ENCODE peak calls at places on chromosome 3, in six cellular contexts. L, S, G, J, B and U are unnamed samples.

GRCh38 chr3:143808999-143809700 is 39.1 kb downstream of the SLC9A9 start:
- DNase-seq in L (no peak), S (no peak), G (no peak), J (no peak), B (peak; percentile 28), U (no peak)

GRCh38 chr3:109161487-109162108 is 25.1 kb downstream of the C3orf85 start:
- DNase-seq in L (no peak), S (no peak), G (no peak), J (no peak), B (no peak), U (no peak)

GRCh38 chr3:52017467-52018065 is 21.9 kb upstream of the RPL29 start:
- DNase-seq in L (no peak), S (no peak), G (no peak), J (no peak), B (no peak), U (no peak)

GRCh38 chr3:12471228-12471627 is 13.1 kb upstream of the TSEN2 start:
- DNase-seq in L (no peak), S (peak; percentile 69), G (no peak), J (no peak), B (no peak), U (peak; percentile 80)

GRCh38 chr3:64022451-64023186 is 675 bp downstream of the PSMD6 start:
- DNase-seq in L (peak; percentile 70), S (no peak), G (no peak), J (peak; percentile 51), B (no peak), U (no peak)

GRCh38 chr3:66582721-66583141 is 81.9 kb upstream of the LRIG1 start:
- DNase-seq in L (no peak), S (no peak), G (no peak), J (no peak), B (no peak), U (no peak)

GRCh38 chr3:99118381-99118780 is 216.9 kb upstream of the DCBLD2 start:
- DNase-seq in L (no peak), S (no peak), G (no peak), J (no peak), B (no peak), U (no peak)

GRCh38 chr3:29594261-29594660 is 313.4 kb downstream of the RBMS3 start:
- DNase-seq in L (no peak), S (no peak), G (no peak), J (no peak), B (no peak), U (no peak)

GRCh38 chr3:190697901-190698300 is 164.6 kb downstream of the GMNC start:
- DNase-seq in L (no peak), S (no peak), G (no peak), J (no peak), B (no peak), U (no peak)

GRCh38 chr3:15113468-15113867 is 14.5 kb upstream of the RBSN start:
- DNase-seq in L (no peak), S (no peak), G (no peak), J (no peak), B (no peak), U (no peak)

GRCh38 chr3:167066977-167067843 is 312.9 kb downstream of the ZBBX start:
- DNase-seq in L (peak; percentile 25), S (no peak), G (no peak), J (no peak), B (no peak), U (no peak)

GRCh38 chr3:143066033-143066432 is 53.5 kb upstream of the CHST2 start:
- DNase-seq in L (no peak), S (no peak), G (no peak), J (no peak), B (no peak), U (no peak)

GRCh38 chr3:138197058-138197457 is 10.0 kb downstream of the ARMC8 start:
- DNase-seq in L (peak; percentile 25), S (no peak), G (peak; percentile 56), J (peak; percentile 44), B (no peak), U (no peak)

GRCh38 chr3:48426944-48427629 is 2.8 kb downstream of the PLXNB1 start:
- DNase-seq in L (no peak), S (no peak), G (no peak), J (no peak), B (no peak), U (no peak)
- TF ChIP-seq POLR2A in L (no peak), S (no peak), G (no peak), J (no peak), B (no peak), U (no peak)

DNA sequence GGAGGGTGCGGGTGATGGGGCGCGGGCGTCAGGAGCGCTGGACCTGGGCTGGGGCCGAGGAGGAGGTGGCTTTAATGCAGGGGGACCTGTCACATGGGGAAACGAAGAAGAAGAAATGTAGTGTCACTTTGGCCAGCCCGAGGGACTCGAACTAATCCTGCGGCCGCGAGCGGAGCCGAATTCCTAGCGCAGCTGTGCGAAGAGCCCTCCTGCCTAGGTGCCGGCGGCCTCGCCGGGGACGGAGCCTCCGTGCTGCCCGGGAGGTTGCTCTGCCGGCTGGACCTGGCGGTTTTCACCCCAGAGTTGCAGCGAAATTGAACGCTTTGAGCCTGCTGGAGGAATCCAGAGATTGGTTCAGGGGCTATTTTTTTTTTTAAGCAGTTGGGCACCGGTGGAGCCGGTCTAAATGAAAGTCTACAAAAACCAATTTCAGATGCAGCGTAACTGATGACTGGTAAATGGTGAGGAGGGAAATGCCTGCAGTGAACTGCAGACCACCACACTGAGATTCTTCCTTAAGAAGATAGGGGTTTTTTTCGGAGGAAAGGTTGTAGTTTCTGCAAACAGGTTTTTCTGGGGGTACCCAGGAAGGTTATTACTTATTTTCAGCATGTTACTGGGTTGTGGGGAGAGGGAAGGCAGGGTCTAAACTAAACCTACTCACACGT is 674 bp downstream of the TMEM108 start:
- DNase-seq in L (peak; percentile 25), S (no peak), G (peak; percentile 16), J (no peak), B (no peak), U (no peak)
- TF ChIP-seq POLR2A in L (no peak), S (no peak), G (no peak), J (no peak), B (no peak), U (no peak)

GRCh38 chr3:39414421-39414907 is 7.9 kb downstream of the RPSA start:
- DNase-seq in L (no peak), S (no peak), G (peak; percentile 38), J (no peak), B (no peak), U (no peak)
- TF ChIP-seq POLR2A in L (no peak), S (no peak), G (peak; percentile 80), J (peak; percentile 85), B (no peak), U (no peak)

GRCh38 chr3:146544013-146544928 is at the start of gene PLSCR1:
- DNase-seq in L (peak; percentile 89), S (peak; percentile 96), G (peak; percentile 95), J (peak; percentile 99), B (peak; percentile 95), U (peak; percentile 82)
- TF ChIP-seq POLR2A in L (peak; percentile 96), S (peak; percentile 51), G (peak; percentile 89), J (peak; percentile 74), B (peak; percentile 83), U (peak; percentile 53)

GRCh38 chr3:125140817-125141595 is 71.5 kb downstream of the SLC12A8 start:
- DNase-seq in L (no peak), S (no peak), G (no peak), J (no peak), B (peak; percentile 28), U (no peak)

GRCh38 chr3:125140011-125140813 is 72.3 kb downstream of the SLC12A8 start:
- DNase-seq in L (no peak), S (no peak), G (no peak), J (no peak), B (no peak), U (no peak)

GRCh38 chr3:125143538-125143937 is 69.0 kb downstream of the SLC12A8 start:
- DNase-seq in L (no peak), S (no peak), G (no peak), J (no peak), B (no peak), U (no peak)

GRCh38 chr3:125142418-125142778 is 70.2 kb downstream of the SLC12A8 start:
- DNase-seq in L (no peak), S (no peak), G (no peak), J (no peak), B (no peak), U (no peak)

GRCh38 chr3:125141596-125142417 is 70.7 kb downstream of the SLC12A8 start:
- DNase-seq in L (peak; percentile 31), S (no peak), G (no peak), J (peak; percentile 37), B (peak; percentile 64), U (no peak)
- TF ChIP-seq POLR2A in L (no peak), S (no peak), G (no peak), J (no peak), B (no peak), U (no peak)

GRCh38 chr3:113018461-113019181 is 27.8 kb downstream of the GTPBP8 start:
- DNase-seq in L (no peak), S (no peak), G (peak; percentile 6), J (no peak), B (no peak), U (no peak)

GRCh38 chr3:113013593-113013992 is 22.8 kb downstream of the GTPBP8 start:
- DNase-seq in L (no peak), S (no peak), G (no peak), J (no peak), B (no peak), U (no peak)

GRCh38 chr3:113021471-113021870 is 30.7 kb downstream of the GTPBP8 start:
- DNase-seq in L (no peak), S (no peak), G (no peak), J (no peak), B (no peak), U (no peak)

DNA sequence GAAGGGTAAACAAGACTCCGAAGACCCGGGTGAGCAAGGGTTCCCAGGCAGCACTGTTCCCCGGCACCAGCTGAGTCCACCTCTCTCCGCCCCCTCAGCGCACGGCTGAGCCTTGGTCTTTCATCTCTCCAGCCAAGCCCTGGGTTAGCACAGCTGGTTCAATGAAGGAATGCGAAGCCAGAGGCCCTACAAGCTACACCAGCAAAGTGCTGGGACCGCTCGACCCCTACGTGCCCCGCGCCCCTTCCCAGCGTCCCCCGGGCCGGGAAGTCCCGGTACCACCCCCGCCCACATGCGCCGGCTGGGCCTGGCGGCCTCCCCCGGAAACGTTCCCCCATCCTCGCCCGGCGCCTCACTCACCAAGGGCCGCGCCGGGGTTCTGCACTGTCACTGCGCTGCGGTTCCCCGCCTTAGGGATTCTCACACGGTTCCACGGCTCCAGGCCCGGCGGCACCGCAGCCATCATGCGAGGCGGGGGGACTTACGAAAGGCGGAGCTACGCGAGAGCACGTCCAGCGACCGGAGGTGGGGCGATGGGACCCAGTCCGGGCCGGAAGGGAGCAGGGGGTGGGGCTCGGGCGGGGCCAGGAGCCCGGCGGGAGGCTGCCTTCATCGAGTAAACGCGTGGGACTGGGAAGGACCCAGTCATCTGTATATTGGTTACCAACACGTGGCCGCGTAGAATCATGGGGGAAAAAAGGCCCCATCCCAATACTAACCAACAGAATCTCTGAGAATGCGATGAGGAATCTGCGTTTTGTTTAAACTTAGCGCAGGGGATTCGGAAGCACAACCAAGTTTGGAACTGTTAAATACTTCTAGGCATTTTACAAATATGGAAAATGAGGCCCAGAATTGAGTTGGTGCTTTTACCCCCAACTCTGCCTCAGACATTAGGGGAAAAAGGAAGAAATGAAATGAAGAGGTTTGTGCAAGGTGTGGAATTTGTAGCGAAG is 28.7 kb downstream of the GTPBP8 start:
- DNase-seq in L (peak; percentile 89), S (peak; percentile 91), G (peak; percentile 91), J (peak; percentile 91), B (peak; percentile 90), U (peak; percentile 85)
- TF ChIP-seq POLR2A in L (peak; percentile 71), S (peak; percentile 51), G (peak; percentile 81), J (peak; percentile 75), B (peak; percentile 68), U (peak; percentile 53)